ENCODE peak calls at places on chromosomes 2 and 18, in five cellular contexts. One of them, this sample, is unnamed.
A peak's percentile ranks its signal among the peaks of the same experiment; 100 is the strongest.

GRCh38 chr2:76469066-76469465 is 758.4 kb upstream of the GCFC2 start:
- DNase-seq in iris pigment epithelial cell: peak; percentile 3
- DNase-seq in stimulated activated naive CD8-positive, alpha-beta T cell treated with anti-CD3 and anti-CD28 coated beads, Interleukin-15, amount 100 ng/mL, for 72 hours: no peak
- DNase-seq in NCI-H774: no peak
- DNase-seq in GF-D8: no peak
- DNase-seq in this sample: no peak

GRCh38 chr2:47735912-47736311 is 47.0 kb upstream of the MSH6 start:
- DNase-seq in GF-D8: no peak
- DNase-seq in NCI-H774: no peak
- DNase-seq in stimulated activated naive CD8-positive, alpha-beta T cell treated with anti-CD3 and anti-CD28 coated beads, Interleukin-15, amount 100 ng/mL, for 72 hours: no peak
- DNase-seq in iris pigment epithelial cell: no peak
- DNase-seq in this sample: no peak

GRCh38 chr2:112055833-112056625 is 960 bp downstream of the TMEM87B start:
- DNase-seq in NCI-H774: peak; percentile 7
- DNase-seq in stimulated activated naive CD8-positive, alpha-beta T cell treated with anti-CD3 and anti-CD28 coated beads, Interleukin-15, amount 100 ng/mL, for 72 hours: no peak
- DNase-seq in GF-D8: peak; percentile 78
- DNase-seq in iris pigment epithelial cell: peak; percentile 94
- DNase-seq in this sample: peak; percentile 35

GRCh38 chr2:113979172-113980128 is 89.6 kb downstream of the ACTR3 start:
- DNase-seq in NCI-H774: no peak
- DNase-seq in GF-D8: no peak
- DNase-seq in iris pigment epithelial cell: no peak
- DNase-seq in stimulated activated naive CD8-positive, alpha-beta T cell treated with anti-CD3 and anti-CD28 coated beads, Interleukin-15, amount 100 ng/mL, for 72 hours: peak; percentile 90
- DNase-seq in this sample: peak; percentile 95

GRCh38 chr18:9986156-9986930 is 72.5 kb downstream of the VAPA start:
- DNase-seq in iris pigment epithelial cell: no peak
- DNase-seq in stimulated activated naive CD8-positive, alpha-beta T cell treated with anti-CD3 and anti-CD28 coated beads, Interleukin-15, amount 100 ng/mL, for 72 hours: no peak
- DNase-seq in GF-D8: no peak
- DNase-seq in NCI-H774: no peak
- DNase-seq in this sample: no peak

GRCh38 chr2:216645636-216645950 is 12.4 kb downstream of the IGFBP2 start:
- DNase-seq in GF-D8: no peak
- DNase-seq in iris pigment epithelial cell: no peak
- DNase-seq in stimulated activated naive CD8-positive, alpha-beta T cell treated with anti-CD3 and anti-CD28 coated beads, Interleukin-15, amount 100 ng/mL, for 72 hours: no peak
- DNase-seq in NCI-H774: no peak
- DNase-seq in this sample: no peak

GRCh38 chr2:62653582-62654422 is 51.7 kb upstream of the EHBP1 start:
- DNase-seq in GF-D8: no peak
- DNase-seq in stimulated activated naive CD8-positive, alpha-beta T cell treated with anti-CD3 and anti-CD28 coated beads, Interleukin-15, amount 100 ng/mL, for 72 hours: no peak
- DNase-seq in NCI-H774: no peak
- DNase-seq in iris pigment epithelial cell: peak; percentile 56
- DNase-seq in this sample: no peak

GRCh38 chr2:107002735-107003134 is 116.8 kb upstream of the ST6GAL2 start:
- DNase-seq in stimulated activated naive CD8-positive, alpha-beta T cell treated with anti-CD3 and anti-CD28 coated beads, Interleukin-15, amount 100 ng/mL, for 72 hours: no peak
- DNase-seq in iris pigment epithelial cell: peak; percentile 74
- DNase-seq in GF-D8: no peak
- DNase-seq in NCI-H774: no peak
- DNase-seq in this sample: no peak

GRCh38 chr2:218320704-218321336 is 28.5 kb upstream of the TMBIM1 start:
- DNase-seq in iris pigment epithelial cell: no peak
- DNase-seq in stimulated activated naive CD8-positive, alpha-beta T cell treated with anti-CD3 and anti-CD28 coated beads, Interleukin-15, amount 100 ng/mL, for 72 hours: no peak
- DNase-seq in GF-D8: no peak
- DNase-seq in NCI-H774: no peak
- DNase-seq in this sample: no peak

GRCh38 chr2:232042911-232043564 is 81.5 kb downstream of the DIS3L2 start:
- DNase-seq in NCI-H774: no peak
- DNase-seq in stimulated activated naive CD8-positive, alpha-beta T cell treated with anti-CD3 and anti-CD28 coated beads, Interleukin-15, amount 100 ng/mL, for 72 hours: no peak
- DNase-seq in iris pigment epithelial cell: peak; percentile 49
- DNase-seq in GF-D8: no peak
- DNase-seq in this sample: no peak

GRCh38 chr2:2851316-2851715 is 520.2 kb upstream of the MYT1L start:
- DNase-seq in NCI-H774: no peak
- DNase-seq in iris pigment epithelial cell: no peak
- DNase-seq in GF-D8: no peak
- DNase-seq in stimulated activated naive CD8-positive, alpha-beta T cell treated with anti-CD3 and anti-CD28 coated beads, Interleukin-15, amount 100 ng/mL, for 72 hours: no peak
- DNase-seq in this sample: no peak

GRCh38 chr2:133566967-133567645 is 1.2 kb downstream of the NCKAP5 start:
- DNase-seq in GF-D8: no peak
- DNase-seq in NCI-H774: no peak
- DNase-seq in iris pigment epithelial cell: peak; percentile 76
- DNase-seq in stimulated activated naive CD8-positive, alpha-beta T cell treated with anti-CD3 and anti-CD28 coated beads, Interleukin-15, amount 100 ng/mL, for 72 hours: no peak
- DNase-seq in this sample: no peak

GRCh38 chr2:95040470-95040869 is 15.0 kb downstream of the MAL start:
- DNase-seq in stimulated activated naive CD8-positive, alpha-beta T cell treated with anti-CD3 and anti-CD28 coated beads, Interleukin-15, amount 100 ng/mL, for 72 hours: no peak
- DNase-seq in NCI-H774: no peak
- DNase-seq in GF-D8: no peak
- DNase-seq in iris pigment epithelial cell: no peak
- DNase-seq in this sample: no peak

GRCh38 chr2:239285071-239285931 is 115.5 kb downstream of the HDAC4 start:
- DNase-seq in GF-D8: peak; percentile 64
- DNase-seq in NCI-H774: no peak
- DNase-seq in stimulated activated naive CD8-positive, alpha-beta T cell treated with anti-CD3 and anti-CD28 coated beads, Interleukin-15, amount 100 ng/mL, for 72 hours: peak; percentile 58
- DNase-seq in iris pigment epithelial cell: no peak
- DNase-seq in this sample: peak; percentile 60